ENCODE peak calls at places on chromosomes 12 and 14, in eight cellular contexts. Q, S, Y, K, B, N, P and W are unnamed samples.

GRCh38 chr14:65211341-65211987 is 109.1 kb upstream of the MAX start:
- DNase-seq in Q (no peak), S (no peak), Y (no peak), K (peak), B (no peak), N (no peak), P (no peak), W (no peak)

GRCh38 chr12:75820848-75821578 is 210.6 kb downstream of the PHLDA1 start:
- DNase-seq in Q (no peak), S (no peak), Y (no peak), K (peak), B (peak), N (no peak), P (no peak), W (no peak)

GRCh38 chr12:43896496-43896895 is 60.6 kb downstream of the TMEM117 start:
- DNase-seq in Q (no peak), S (no peak), Y (no peak), K (no peak), B (no peak), N (no peak), P (no peak), W (no peak)

GRCh38 chr14:64970776-64971451 is 1.2 kb downstream of the RAB15 start:
- DNase-seq in Q (no peak), S (no peak), Y (no peak), K (no peak), B (no peak), N (no peak), P (no peak), W (no peak)

GRCh38 chr12:5260591-5261086 is 171.3 kb upstream of the NTF3 start:
- DNase-seq in Q (no peak), S (no peak), Y (no peak), K (no peak), B (no peak), N (no peak), P (no peak), W (no peak)

GRCh38 chr12:101698782-101699347 is 1.4 kb downstream of the CHPT1 start:
- DNase-seq in Q (no peak), S (no peak), Y (no peak), K (peak), B (no peak), N (no peak), P (no peak), W (no peak)

GRCh38 chr14:22384167-22384549 is 204.9 kb downstream of the DAD1 start:
- DNase-seq in Q (no peak), S (no peak), Y (no peak), K (no peak), B (no peak), N (no peak), P (no peak), W (no peak)

GRCh38 chr14:94355191-94355794 is 32.2 kb upstream of the SERPINA6 start:
- DNase-seq in Q (no peak), S (no peak), Y (no peak), K (peak), B (peak), N (no peak), P (no peak), W (no peak)

GRCh38 chr12:47591795-47592194 is 114.0 kb downstream of the RPAP3 start:
- DNase-seq in Q (no peak), S (no peak), Y (no peak), K (no peak), B (no peak), N (no peak), P (no peak), W (no peak)

GRCh38 chr14:79842270-79842669 is 369.0 kb downstream of the DIO2 start:
- DNase-seq in Q (no peak), S (no peak), Y (no peak), K (peak), B (peak), N (no peak), P (no peak), W (no peak)

GRCh38 chr12:54981796-54982195 is 2.8 kb downstream of the TESPA1 start:
- DNase-seq in Q (no peak), S (no peak), Y (no peak), K (no peak), B (no peak), N (peak), P (no peak), W (no peak)

GRCh38 chr12:59834659-59835474 is 239.0 kb downstream of the SLC16A7 start:
- DNase-seq in Q (peak), S (peak), Y (no peak), K (peak), B (no peak), N (no peak), P (no peak), W (peak)

GRCh38 chr14:72906879-72907278 is 13.0 kb upstream of the DPF3 start:
- DNase-seq in Q (no peak), S (no peak), Y (no peak), K (no peak), B (no peak), N (no peak), P (no peak), W (no peak)

GRCh38 chr14:36835145-36835544 is 173.5 kb downstream of the PAX9 start:
- DNase-seq in Q (no peak), S (peak), Y (no peak), K (no peak), B (no peak), N (no peak), P (no peak), W (no peak)

GRCh38 chr12:106054016-106054415 is 84.7 kb downstream of the NUAK1 start:
- DNase-seq in Q (no peak), S (no peak), Y (no peak), K (no peak), B (no peak), N (no peak), P (no peak), W (no peak)

GRCh38 chr14:97878727-97879126 is 1081.5 kb downstream of the VRK1 start:
- DNase-seq in Q (peak), S (no peak), Y (no peak), K (no peak), B (no peak), N (no peak), P (no peak), W (no peak)

GRCh38 chr12:54984602-54985376 is at the start of gene TESPA1:
- DNase-seq in Q (peak), S (no peak), Y (peak), K (peak), B (peak), N (peak), P (no peak), W (peak)

GRCh38 chr12:6567824-6568617 is at the start of gene NOP2:
- DNase-seq in Q (peak), S (peak), Y (peak), K (peak), B (peak), N (peak), P (peak), W (peak)

GRCh38 chr12:89211456-89211855 is 140.8 kb downstream of the DUSP6 start:
- DNase-seq in Q (no peak), S (no peak), Y (no peak), K (no peak), B (no peak), N (no peak), P (no peak), W (no peak)